ENCODE peak calls at places on chromosomes 4 and X, in five cellular contexts. One of them, this sample, is unnamed.

GRCh38 chrX:33142331-33142730 is 69.0 kb downstream of the DMD start:
- DNase-seq in neuronal stem cell: no peak
- DNase-seq in H1: no peak
- DNase-seq in H9: no peak
- DNase-seq in trophoblast cell: no peak
- DNase-seq in this sample: no peak

GRCh38 chrX:320126-320783 is 1.7 kb upstream of the GTPBP6 start:
- DNase-seq in neuronal stem cell: no peak
- DNase-seq in H1: no peak
- DNase-seq in H9: no peak
- DNase-seq in trophoblast cell: peak
- DNase-seq in this sample: no peak

GRCh38 chr4:156596026-156596425 is 375.6 kb downstream of the PDGFC start:
- DNase-seq in neuronal stem cell: no peak
- DNase-seq in H1: no peak
- DNase-seq in H9: no peak
- DNase-seq in trophoblast cell: no peak
- DNase-seq in this sample: peak

GRCh38 chr4:107279729-107280128 is 243.6 kb upstream of the DKK2 start:
- DNase-seq in neuronal stem cell: no peak
- DNase-seq in H1: no peak
- DNase-seq in H9: no peak
- DNase-seq in trophoblast cell: peak
- DNase-seq in this sample: peak

GRCh38 chr4:98113005-98113404 is 30.3 kb downstream of the STPG2 start:
- DNase-seq in neuronal stem cell: peak
- DNase-seq in H1: no peak
- DNase-seq in H9: peak
- DNase-seq in trophoblast cell: peak
- DNase-seq in this sample: peak

GRCh38 chr4:88697588-88698329 is at the start of gene NAP1L5:
- DNase-seq in neuronal stem cell: no peak
- DNase-seq in H1: no peak
- DNase-seq in H9: peak
- DNase-seq in trophoblast cell: peak
- DNase-seq in this sample: peak

GRCh38 chr4:89700766-89701165 is 136.2 kb downstream of the SNCA start:
- DNase-seq in neuronal stem cell: no peak
- DNase-seq in H1: no peak
- DNase-seq in H9: no peak
- DNase-seq in trophoblast cell: no peak
- DNase-seq in this sample: no peak

GRCh38 chrX:120428309-120428708 is 40.8 kb downstream of the LAMP2 start:
- DNase-seq in neuronal stem cell: no peak
- DNase-seq in H1: no peak
- DNase-seq in H9: no peak
- DNase-seq in trophoblast cell: no peak
- DNase-seq in this sample: peak

GRCh38 chr4:2292679-2293108 is 30.8 kb upstream of the MXD4 start:
- DNase-seq in neuronal stem cell: no peak
- DNase-seq in H1: no peak
- DNase-seq in H9: no peak
- DNase-seq in trophoblast cell: no peak
- DNase-seq in this sample: no peak

GRCh38 chrX:33726281-33727160 is 405.6 kb downstream of the FAM47A start:
- DNase-seq in neuronal stem cell: no peak
- DNase-seq in H1: no peak
- DNase-seq in H9: peak
- DNase-seq in trophoblast cell: no peak
- DNase-seq in this sample: no peak

GRCh38 chr4:20520901-20521300 is 179.4 kb upstream of the PACRGL start:
- DNase-seq in neuronal stem cell: no peak
- DNase-seq in H1: no peak
- DNase-seq in H9: no peak
- DNase-seq in trophoblast cell: peak
- DNase-seq in this sample: peak

GRCh38 chr4:80196259-80197131 is 808 bp upstream of the PRDM8 start:
- DNase-seq in neuronal stem cell: no peak
- DNase-seq in H1: no peak
- DNase-seq in H9: peak
- DNase-seq in trophoblast cell: no peak
- DNase-seq in this sample: peak

GRCh38 chrX:19544693-19545305 is 29.5 kb upstream of the MAP3K15 start:
- DNase-seq in neuronal stem cell: peak
- DNase-seq in H1: no peak
- DNase-seq in H9: no peak
- DNase-seq in trophoblast cell: peak
- DNase-seq in this sample: peak

DNA sequence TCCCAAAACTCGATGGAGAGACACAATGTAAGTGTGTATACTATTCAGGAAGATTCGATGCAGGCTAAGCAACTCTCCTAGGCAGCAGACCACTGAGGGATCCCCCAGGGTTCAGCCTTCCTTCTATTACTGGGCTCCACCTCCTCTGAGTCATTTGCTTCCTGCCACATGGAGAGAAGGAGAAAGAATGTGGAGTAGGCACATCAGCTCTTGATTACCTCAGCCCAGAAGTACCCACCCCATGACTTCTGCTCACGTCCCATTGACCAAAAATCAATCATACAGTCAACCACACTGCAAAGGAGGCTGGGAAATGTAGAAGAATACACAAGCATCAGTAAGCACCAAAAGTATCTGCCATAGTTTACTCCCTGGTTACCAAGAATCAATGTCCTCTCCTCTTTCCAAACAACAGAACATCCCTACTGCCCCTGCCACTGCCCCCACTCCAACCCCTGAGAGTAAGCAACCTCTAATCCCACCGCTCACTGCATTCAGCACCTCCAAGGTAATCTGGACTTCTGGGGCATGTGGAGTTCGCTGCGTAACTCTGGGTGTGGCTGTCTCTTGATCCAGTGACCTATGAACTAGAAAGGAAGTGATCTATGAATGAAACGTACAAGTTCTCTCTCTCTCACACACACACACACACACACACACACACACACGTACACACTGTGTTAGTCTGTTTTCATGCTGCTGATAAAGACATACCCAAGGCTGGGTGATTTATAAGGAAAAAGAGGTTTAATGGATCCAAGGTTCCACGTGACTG is 91.2 kb upstream of the C1QTNF7 start:
- DNase-seq in neuronal stem cell: no peak
- DNase-seq in H1: peak
- DNase-seq in H9: peak
- DNase-seq in trophoblast cell: no peak
- DNase-seq in this sample: peak
- H2AK5ac ChIP-seq in neuronal stem cell: no peak
- H2AK5ac ChIP-seq in H1: no peak
- H2AK5ac ChIP-seq in H9: no peak
- H2AK5ac ChIP-seq in trophoblast cell: no peak
- H2AK5ac ChIP-seq in this sample: no peak

DNA sequence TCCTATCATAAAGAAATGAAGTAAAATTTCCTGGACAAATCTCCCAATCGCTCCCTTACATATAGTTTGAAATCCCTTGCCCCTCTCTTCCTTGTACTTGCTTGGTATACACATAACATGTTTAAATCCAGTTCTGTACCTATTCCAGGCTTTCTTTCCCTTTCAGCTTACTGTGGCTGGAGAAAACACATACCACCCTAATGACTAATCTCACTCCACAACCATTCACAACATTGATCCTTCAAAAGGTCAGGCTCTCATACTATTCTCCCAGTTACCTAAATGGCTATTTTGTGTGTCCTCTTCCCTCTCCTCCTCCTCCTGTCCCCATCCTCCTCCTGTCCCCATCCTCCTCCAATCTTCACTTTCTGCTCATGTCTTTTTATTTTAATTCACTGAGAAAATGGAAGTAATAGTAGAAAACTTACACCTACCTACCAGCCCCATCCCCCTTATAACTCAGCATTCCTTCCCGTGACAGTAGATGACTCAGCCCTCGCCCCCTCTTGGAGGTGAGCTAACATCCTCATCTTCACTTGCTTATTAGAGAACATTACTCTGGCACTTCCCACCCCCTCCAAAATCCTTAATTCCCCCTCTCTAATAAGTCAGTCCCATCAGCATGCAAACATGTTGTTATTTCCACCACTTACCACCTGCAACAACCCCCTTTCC is 77.5 kb downstream of the IL15 start:
- DNase-seq in neuronal stem cell: no peak
- DNase-seq in H1: no peak
- DNase-seq in H9: no peak
- DNase-seq in trophoblast cell: no peak
- DNase-seq in this sample: peak
- H2AK5ac ChIP-seq in neuronal stem cell: no peak
- H2AK5ac ChIP-seq in H1: no peak
- H2AK5ac ChIP-seq in H9: no peak
- H2AK5ac ChIP-seq in trophoblast cell: no peak
- H2AK5ac ChIP-seq in this sample: no peak

DNA sequence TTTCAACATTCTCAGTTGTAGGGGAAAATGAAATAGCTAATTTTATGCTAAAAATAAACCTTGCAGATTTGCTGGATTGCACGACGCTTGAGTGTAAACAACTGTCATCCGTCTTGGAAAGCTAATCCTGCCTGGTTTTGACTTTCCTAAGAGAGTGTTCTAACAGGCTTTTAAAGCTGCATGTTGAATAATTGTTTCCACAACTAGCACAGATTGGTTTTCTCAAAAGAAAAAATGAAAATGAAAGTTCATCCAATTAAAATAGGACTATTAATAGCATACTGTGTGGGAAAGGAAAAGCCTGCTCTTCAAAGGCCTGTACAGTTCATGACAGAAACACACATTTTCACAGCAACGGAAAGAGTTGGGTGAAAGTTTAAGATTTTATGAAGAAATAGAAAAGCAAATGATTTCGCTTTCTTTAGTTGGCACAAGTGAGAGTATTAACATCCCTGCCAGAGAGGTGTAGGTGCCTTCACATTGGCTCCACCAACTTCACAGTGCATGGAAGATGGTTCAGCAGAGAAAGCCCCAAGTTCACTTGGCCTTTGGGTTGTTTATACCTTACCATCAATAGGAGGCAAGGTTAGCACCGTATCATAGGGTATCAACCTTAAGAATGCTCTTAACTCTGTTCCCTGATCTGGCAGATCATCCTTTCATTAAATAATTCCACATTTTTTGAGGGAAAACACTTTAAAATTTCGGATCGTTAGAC is 140.0 kb upstream of the GUCY1A1 start:
- DNase-seq in neuronal stem cell: no peak
- DNase-seq in H1: no peak
- DNase-seq in H9: no peak
- DNase-seq in trophoblast cell: no peak
- DNase-seq in this sample: no peak
- H2AK5ac ChIP-seq in neuronal stem cell: no peak
- H2AK5ac ChIP-seq in H1: no peak
- H2AK5ac ChIP-seq in H9: no peak
- H2AK5ac ChIP-seq in trophoblast cell: no peak
- H2AK5ac ChIP-seq in this sample: no peak

DNA sequence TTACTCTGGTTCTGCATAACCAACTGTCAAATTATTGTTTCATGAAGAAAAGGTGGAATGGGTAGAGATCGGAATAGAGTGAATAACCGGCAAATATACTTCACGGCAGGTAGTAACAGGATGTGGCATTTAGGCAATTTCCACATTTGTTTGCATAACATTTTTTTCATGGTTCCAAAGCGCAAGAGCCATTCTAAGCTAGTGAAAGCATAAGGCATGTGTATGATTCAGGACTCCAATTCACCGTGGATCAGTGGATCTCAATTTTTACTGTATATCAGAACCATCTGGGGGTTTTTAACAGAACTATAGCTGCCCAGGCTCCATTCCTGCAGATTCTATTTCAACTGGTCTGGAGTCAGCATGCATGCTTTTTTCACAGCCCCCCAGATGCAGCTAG is 30.2 kb downstream of the AFAP1 start:
- DNase-seq in neuronal stem cell: no peak
- DNase-seq in H1: no peak
- DNase-seq in H9: no peak
- DNase-seq in trophoblast cell: peak
- DNase-seq in this sample: no peak
- H2AK5ac ChIP-seq in neuronal stem cell: no peak
- H2AK5ac ChIP-seq in H1: no peak
- H2AK5ac ChIP-seq in H9: no peak
- H2AK5ac ChIP-seq in trophoblast cell: no peak
- H2AK5ac ChIP-seq in this sample: no peak

DNA sequence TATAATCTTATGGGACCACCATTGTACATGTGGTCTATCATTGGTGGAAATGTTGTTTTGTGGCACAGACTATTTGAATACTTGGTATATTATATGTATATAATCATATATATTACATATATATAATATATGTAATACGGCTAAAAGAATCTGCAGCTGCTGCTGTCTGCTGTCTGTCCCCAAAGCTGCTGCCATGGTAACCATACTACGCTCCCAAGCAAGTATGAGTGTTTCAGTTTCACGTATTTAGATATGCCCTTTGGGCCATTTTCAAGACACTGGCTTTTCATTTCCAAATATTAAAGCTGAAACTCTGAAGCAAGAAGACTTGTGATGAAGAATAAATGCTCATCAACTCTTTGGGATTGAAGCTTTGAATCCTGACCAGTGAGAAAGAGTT is 42.0 kb upstream of the ARSJ start:
- DNase-seq in neuronal stem cell: no peak
- DNase-seq in H1: no peak
- DNase-seq in H9: no peak
- DNase-seq in trophoblast cell: no peak
- DNase-seq in this sample: no peak
- H2AK5ac ChIP-seq in neuronal stem cell: no peak
- H2AK5ac ChIP-seq in H1: no peak
- H2AK5ac ChIP-seq in H9: no peak
- H2AK5ac ChIP-seq in trophoblast cell: no peak
- H2AK5ac ChIP-seq in this sample: no peak

DNA sequence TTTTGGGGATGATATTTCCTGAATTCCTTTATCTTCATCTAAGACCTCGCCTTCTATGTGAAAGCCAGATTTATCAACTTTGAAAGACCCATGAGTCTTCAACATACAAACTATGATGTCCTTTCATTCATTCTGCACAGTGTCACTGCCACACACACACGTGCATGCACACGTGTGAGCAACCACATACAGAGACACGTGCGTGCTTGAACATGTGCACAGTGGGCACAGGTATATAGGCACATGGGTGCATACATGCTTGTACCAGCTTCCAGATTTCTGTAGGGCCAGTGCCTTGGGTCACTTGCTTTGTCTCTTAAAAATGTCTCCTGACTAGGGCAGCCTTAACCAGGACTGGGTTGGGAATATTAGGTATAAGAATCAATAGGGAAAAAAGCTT is 49.1 kb upstream of the RBPJ start:
- DNase-seq in neuronal stem cell: no peak
- DNase-seq in H1: no peak
- DNase-seq in H9: no peak
- DNase-seq in trophoblast cell: no peak
- DNase-seq in this sample: no peak
- H2AK5ac ChIP-seq in neuronal stem cell: no peak
- H2AK5ac ChIP-seq in H1: no peak
- H2AK5ac ChIP-seq in H9: no peak
- H2AK5ac ChIP-seq in trophoblast cell: no peak
- H2AK5ac ChIP-seq in this sample: no peak

DNA sequence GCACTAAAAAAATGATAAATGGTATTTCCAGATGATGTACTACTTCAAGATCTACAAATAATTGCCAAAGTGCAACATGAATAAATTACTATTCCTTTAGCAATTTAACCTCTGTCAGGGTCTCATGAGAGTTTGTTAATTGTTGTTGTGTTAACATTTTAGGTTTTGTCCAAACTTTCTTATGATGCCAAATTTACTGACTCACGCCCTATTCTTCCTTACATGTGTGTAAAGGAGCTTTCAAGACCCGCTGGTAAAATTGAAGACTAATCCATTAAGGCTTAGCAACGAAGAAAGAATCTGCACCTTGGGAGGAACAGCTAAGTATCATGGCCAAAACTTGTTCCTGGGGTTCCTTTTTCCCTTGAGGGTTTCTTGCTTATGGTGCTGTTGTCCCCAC is 252.7 kb upstream of the JADE1 start:
- DNase-seq in neuronal stem cell: no peak
- DNase-seq in H1: no peak
- DNase-seq in H9: no peak
- DNase-seq in trophoblast cell: no peak
- DNase-seq in this sample: no peak
- H2AK5ac ChIP-seq in neuronal stem cell: no peak
- H2AK5ac ChIP-seq in H1: no peak
- H2AK5ac ChIP-seq in H9: no peak
- H2AK5ac ChIP-seq in trophoblast cell: no peak
- H2AK5ac ChIP-seq in this sample: no peak

This sample was measured in mesendoderm.